ENCODE peak calls at places on chromosomes 3 and 15, in ten cellular contexts. One of them, this sample, is unnamed.

GRCh38 chr3:60742606-60743145 is 508.6 kb downstream of the FHIT start:
- DNase-seq in uterus: no peak
- DNase-seq in A549: peak
- DNase-seq in heart left ventricle: no peak
- DNase-seq in tibial nerve: no peak
- DNase-seq in foreskin fibroblast: no peak
- DNase-seq in IMR-90: peak
- DNase-seq in bronchial epithelial cell: peak
- DNase-seq in kidney: no peak
- DNase-seq in cardiac muscle cell: peak
- DNase-seq in this sample: no peak

GRCh38 chr3:108713801-108714200 is 43.4 kb downstream of the RETNLB start:
- DNase-seq in uterus: no peak
- DNase-seq in A549: no peak
- DNase-seq in heart left ventricle: no peak
- DNase-seq in tibial nerve: no peak
- DNase-seq in foreskin fibroblast: no peak
- DNase-seq in IMR-90: no peak
- DNase-seq in bronchial epithelial cell: no peak
- DNase-seq in kidney: no peak
- DNase-seq in cardiac muscle cell: no peak
- DNase-seq in this sample: no peak

GRCh38 chr3:21169858-21170257 is 581.2 kb downstream of the ZNF385D start:
- DNase-seq in uterus: no peak
- DNase-seq in A549: no peak
- DNase-seq in heart left ventricle: no peak
- DNase-seq in tibial nerve: no peak
- DNase-seq in foreskin fibroblast: no peak
- DNase-seq in IMR-90: no peak
- DNase-seq in bronchial epithelial cell: no peak
- DNase-seq in kidney: no peak
- DNase-seq in cardiac muscle cell: no peak
- DNase-seq in this sample: no peak

GRCh38 chr15:96893159-96893906 is 562.8 kb downstream of the NR2F2 start:
- DNase-seq in uterus: peak
- DNase-seq in A549: peak
- DNase-seq in heart left ventricle: no peak
- DNase-seq in tibial nerve: no peak
- DNase-seq in foreskin fibroblast: no peak
- DNase-seq in IMR-90: no peak
- DNase-seq in bronchial epithelial cell: peak
- DNase-seq in kidney: no peak
- DNase-seq in cardiac muscle cell: peak
- DNase-seq in this sample: no peak

GRCh38 chr15:78804391-78804792 is 6.9 kb downstream of the ADAMTS7 start:
- DNase-seq in uterus: no peak
- DNase-seq in A549: no peak
- DNase-seq in heart left ventricle: peak
- DNase-seq in tibial nerve: no peak
- DNase-seq in foreskin fibroblast: no peak
- DNase-seq in IMR-90: no peak
- DNase-seq in bronchial epithelial cell: no peak
- DNase-seq in kidney: no peak
- DNase-seq in cardiac muscle cell: no peak
- DNase-seq in this sample: no peak

GRCh38 chr3:120274739-120275167 is 10.3 kb downstream of the GPR156 start:
- DNase-seq in uterus: no peak
- DNase-seq in A549: peak
- DNase-seq in heart left ventricle: no peak
- DNase-seq in tibial nerve: no peak
- DNase-seq in foreskin fibroblast: no peak
- DNase-seq in IMR-90: peak
- DNase-seq in bronchial epithelial cell: no peak
- DNase-seq in kidney: no peak
- DNase-seq in cardiac muscle cell: no peak
- DNase-seq in this sample: no peak

GRCh38 chr3:65886376-65886775 is 152.3 kb downstream of the MAGI1 start:
- DNase-seq in uterus: no peak
- DNase-seq in A549: no peak
- DNase-seq in heart left ventricle: no peak
- DNase-seq in tibial nerve: no peak
- DNase-seq in foreskin fibroblast: no peak
- DNase-seq in IMR-90: no peak
- DNase-seq in bronchial epithelial cell: no peak
- DNase-seq in kidney: no peak
- DNase-seq in cardiac muscle cell: no peak
- DNase-seq in this sample: no peak

GRCh38 chr3:37071921-37072320 is 78.6 kb downstream of the MLH1 start:
- DNase-seq in uterus: no peak
- DNase-seq in A549: no peak
- DNase-seq in heart left ventricle: no peak
- DNase-seq in tibial nerve: no peak
- DNase-seq in foreskin fibroblast: no peak
- DNase-seq in IMR-90: no peak
- DNase-seq in bronchial epithelial cell: no peak
- DNase-seq in kidney: no peak
- DNase-seq in cardiac muscle cell: no peak
- DNase-seq in this sample: no peak

GRCh38 chr3:122374034-122374433 is 9.0 kb downstream of the MIX23 start:
- DNase-seq in uterus: no peak
- DNase-seq in A549: no peak
- DNase-seq in heart left ventricle: no peak
- DNase-seq in tibial nerve: no peak
- DNase-seq in foreskin fibroblast: no peak
- DNase-seq in IMR-90: no peak
- DNase-seq in bronchial epithelial cell: no peak
- DNase-seq in kidney: no peak
- DNase-seq in cardiac muscle cell: no peak
- DNase-seq in this sample: no peak

GRCh38 chr15:65791335-65792129 is 561 bp downstream of the DENND4A start:
- DNase-seq in uterus: peak
- DNase-seq in A549: peak
- DNase-seq in heart left ventricle: peak
- DNase-seq in tibial nerve: peak
- DNase-seq in foreskin fibroblast: peak
- DNase-seq in IMR-90: no peak
- DNase-seq in bronchial epithelial cell: no peak
- DNase-seq in kidney: peak
- DNase-seq in cardiac muscle cell: peak
- DNase-seq in this sample: no peak

GRCh38 chr15:89115547-89115946 is 27.3 kb downstream of the ABHD2 start:
- DNase-seq in uterus: no peak
- DNase-seq in A549: peak
- DNase-seq in heart left ventricle: no peak
- DNase-seq in tibial nerve: no peak
- DNase-seq in foreskin fibroblast: no peak
- DNase-seq in IMR-90: no peak
- DNase-seq in bronchial epithelial cell: peak
- DNase-seq in kidney: no peak
- DNase-seq in cardiac muscle cell: no peak
- DNase-seq in this sample: no peak

GRCh38 chr3:170622369-170623159 is 36.7 kb upstream of the SLC7A14 start:
- DNase-seq in uterus: peak
- DNase-seq in A549: no peak
- DNase-seq in heart left ventricle: no peak
- DNase-seq in tibial nerve: peak
- DNase-seq in foreskin fibroblast: peak
- DNase-seq in IMR-90: peak
- DNase-seq in bronchial epithelial cell: no peak
- DNase-seq in kidney: no peak
- DNase-seq in cardiac muscle cell: peak
- DNase-seq in this sample: peak

GRCh38 chr15:82263350-82263749 is 732 bp downstream of the SAXO2 start:
- DNase-seq in uterus: no peak
- DNase-seq in A549: peak
- DNase-seq in heart left ventricle: no peak
- DNase-seq in tibial nerve: no peak
- DNase-seq in foreskin fibroblast: no peak
- DNase-seq in IMR-90: no peak
- DNase-seq in bronchial epithelial cell: peak
- DNase-seq in kidney: no peak
- DNase-seq in cardiac muscle cell: no peak
- DNase-seq in this sample: no peak

GRCh38 chr3:46854543-46854942 is 8.7 kb downstream of the MYL3 start:
- DNase-seq in uterus: peak
- DNase-seq in A549: no peak
- DNase-seq in heart left ventricle: peak
- DNase-seq in tibial nerve: no peak
- DNase-seq in foreskin fibroblast: no peak
- DNase-seq in IMR-90: no peak
- DNase-seq in bronchial epithelial cell: no peak
- DNase-seq in kidney: peak
- DNase-seq in cardiac muscle cell: no peak
- DNase-seq in this sample: no peak

GRCh38 chr3:43034911-43035310 is 55.8 kb downstream of the GASK1A start:
- DNase-seq in uterus: no peak
- DNase-seq in A549: no peak
- DNase-seq in heart left ventricle: no peak
- DNase-seq in tibial nerve: no peak
- DNase-seq in foreskin fibroblast: no peak
- DNase-seq in IMR-90: no peak
- DNase-seq in bronchial epithelial cell: no peak
- DNase-seq in kidney: no peak
- DNase-seq in cardiac muscle cell: no peak
- DNase-seq in this sample: no peak

GRCh38 chr15:24858737-24859601 is 95.8 kb upstream of the SNRPN start:
- DNase-seq in uterus: no peak
- DNase-seq in A549: no peak
- DNase-seq in heart left ventricle: no peak
- DNase-seq in tibial nerve: no peak
- DNase-seq in foreskin fibroblast: no peak
- DNase-seq in IMR-90: peak
- DNase-seq in bronchial epithelial cell: no peak
- DNase-seq in kidney: no peak
- DNase-seq in cardiac muscle cell: peak
- DNase-seq in this sample: no peak

GRCh38 chr15:24856397-24857093 is 98.2 kb upstream of the SNRPN start:
- DNase-seq in uterus: no peak
- DNase-seq in A549: no peak
- DNase-seq in heart left ventricle: no peak
- DNase-seq in tibial nerve: no peak
- DNase-seq in foreskin fibroblast: no peak
- DNase-seq in IMR-90: peak
- DNase-seq in bronchial epithelial cell: no peak
- DNase-seq in kidney: no peak
- DNase-seq in cardiac muscle cell: peak
- DNase-seq in this sample: no peak

GRCh38 chr15:24857094-24857437 is 97.7 kb upstream of the SNRPN start:
- DNase-seq in uterus: no peak
- DNase-seq in A549: no peak
- DNase-seq in heart left ventricle: no peak
- DNase-seq in tibial nerve: no peak
- DNase-seq in foreskin fibroblast: no peak
- DNase-seq in IMR-90: peak
- DNase-seq in bronchial epithelial cell: no peak
- DNase-seq in kidney: no peak
- DNase-seq in cardiac muscle cell: peak
- DNase-seq in this sample: no peak

GRCh38 chr15:24861014-24861690 is 93.6 kb upstream of the SNRPN start:
- DNase-seq in uterus: no peak
- DNase-seq in A549: no peak
- DNase-seq in heart left ventricle: no peak
- DNase-seq in tibial nerve: no peak
- DNase-seq in foreskin fibroblast: no peak
- DNase-seq in IMR-90: peak
- DNase-seq in bronchial epithelial cell: peak
- DNase-seq in kidney: no peak
- DNase-seq in cardiac muscle cell: no peak
- DNase-seq in this sample: no peak

DNA sequence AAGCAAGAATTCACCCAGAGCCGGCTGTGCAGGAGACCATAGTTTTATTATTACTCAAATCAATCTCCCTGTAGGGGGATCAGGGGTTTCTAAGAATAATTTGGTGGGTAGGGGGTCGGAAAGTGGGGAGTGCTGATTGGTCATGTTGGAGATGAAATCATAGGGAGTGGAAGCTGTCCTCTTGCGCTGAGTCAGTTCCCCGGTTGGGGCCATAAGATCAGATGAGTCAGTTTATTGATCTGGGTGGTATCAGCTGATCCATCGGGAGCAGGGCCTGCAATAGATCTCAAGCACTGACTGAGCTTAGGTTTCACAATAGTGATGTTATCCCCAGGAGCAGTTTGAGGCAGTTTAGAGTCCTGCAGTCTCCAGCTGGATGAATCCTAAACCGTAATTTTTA is 97.0 kb upstream of the SNRPN start:
- DNase-seq in uterus: no peak
- DNase-seq in A549: no peak
- DNase-seq in heart left ventricle: no peak
- DNase-seq in tibial nerve: no peak
- DNase-seq in foreskin fibroblast: no peak
- DNase-seq in IMR-90: peak
- DNase-seq in bronchial epithelial cell: no peak
- DNase-seq in kidney: no peak
- DNase-seq in cardiac muscle cell: no peak
- DNase-seq in this sample: no peak
- H3K4me3 ChIP-seq in uterus: no peak
- H3K4me3 ChIP-seq in A549: no peak
- H3K4me3 ChIP-seq in heart left ventricle: peak
- H3K4me3 ChIP-seq in tibial nerve: no peak
- H3K4me3 ChIP-seq in foreskin fibroblast: no peak
- H3K4me3 ChIP-seq in IMR-90: peak
- H3K4me3 ChIP-seq in bronchial epithelial cell: no peak
- H3K4me3 ChIP-seq in kidney: no peak
- H3K4me3 ChIP-seq in cardiac muscle cell: peak
- H3K4me3 ChIP-seq in this sample: peak

GRCh38 chr15:75178938-75179772 is 22.5 kb upstream of the C15orf39 start:
- DNase-seq in uterus: no peak
- DNase-seq in A549: no peak
- DNase-seq in heart left ventricle: no peak
- DNase-seq in tibial nerve: no peak
- DNase-seq in foreskin fibroblast: no peak
- DNase-seq in IMR-90: no peak
- DNase-seq in bronchial epithelial cell: no peak
- DNase-seq in kidney: no peak
- DNase-seq in cardiac muscle cell: no peak
- DNase-seq in this sample: no peak
- H3K4me3 ChIP-seq in uterus: peak
- H3K4me3 ChIP-seq in A549: no peak
- H3K4me3 ChIP-seq in heart left ventricle: peak
- H3K4me3 ChIP-seq in tibial nerve: peak
- H3K4me3 ChIP-seq in foreskin fibroblast: no peak
- H3K4me3 ChIP-seq in IMR-90: no peak
- H3K4me3 ChIP-seq in bronchial epithelial cell: no peak
- H3K4me3 ChIP-seq in kidney: peak
- H3K4me3 ChIP-seq in cardiac muscle cell: peak
- H3K4me3 ChIP-seq in this sample: no peak

GRCh38 chr3:141331370-141332318 is 36.7 kb upstream of the ZBTB38 start:
- DNase-seq in uterus: peak
- DNase-seq in A549: peak
- DNase-seq in heart left ventricle: peak
- DNase-seq in tibial nerve: no peak
- DNase-seq in foreskin fibroblast: peak
- DNase-seq in IMR-90: peak
- DNase-seq in bronchial epithelial cell: peak
- DNase-seq in kidney: peak
- DNase-seq in cardiac muscle cell: peak
- DNase-seq in this sample: peak
- H3K4me3 ChIP-seq in uterus: no peak
- H3K4me3 ChIP-seq in A549: no peak
- H3K4me3 ChIP-seq in heart left ventricle: no peak
- H3K4me3 ChIP-seq in tibial nerve: no peak
- H3K4me3 ChIP-seq in foreskin fibroblast: no peak
- H3K4me3 ChIP-seq in IMR-90: no peak
- H3K4me3 ChIP-seq in bronchial epithelial cell: no peak
- H3K4me3 ChIP-seq in kidney: no peak
- H3K4me3 ChIP-seq in cardiac muscle cell: no peak
- H3K4me3 ChIP-seq in this sample: no peak

GRCh38 chr3:196207159-196207832 is 3.9 kb downstream of the ZDHHC19 start:
- DNase-seq in uterus: no peak
- DNase-seq in A549: no peak
- DNase-seq in heart left ventricle: peak
- DNase-seq in tibial nerve: no peak
- DNase-seq in foreskin fibroblast: no peak
- DNase-seq in IMR-90: no peak
- DNase-seq in bronchial epithelial cell: no peak
- DNase-seq in kidney: peak
- DNase-seq in cardiac muscle cell: peak
- DNase-seq in this sample: no peak
- H3K4me3 ChIP-seq in uterus: no peak
- H3K4me3 ChIP-seq in A549: peak
- H3K4me3 ChIP-seq in heart left ventricle: no peak
- H3K4me3 ChIP-seq in tibial nerve: no peak
- H3K4me3 ChIP-seq in foreskin fibroblast: peak
- H3K4me3 ChIP-seq in IMR-90: peak
- H3K4me3 ChIP-seq in bronchial epithelial cell: peak
- H3K4me3 ChIP-seq in kidney: peak
- H3K4me3 ChIP-seq in cardiac muscle cell: peak
- H3K4me3 ChIP-seq in this sample: peak

This sample was measured in AG04449.